ENCODE peak calls at places on chromosomes 16 and 17, in five cellular contexts. One of them, this sample, is unnamed.

GRCh38 chr16:12231666-12232065 is 255.1 kb downstream of the SNX29 start:
- DNase-seq in cardiac fibroblast: no peak
- DNase-seq in ascending aorta: no peak
- DNase-seq in activated CD8-positive, alpha-beta T cell treated with anti-CD3 and anti-CD28 coated beads for 36 hours: no peak
- DNase-seq in prostate gland: no peak
- DNase-seq in this sample: no peak

GRCh38 chr16:67961551-67961957 is 6.9 kb downstream of the SLC12A4 start:
- DNase-seq in cardiac fibroblast: no peak
- DNase-seq in ascending aorta: no peak
- DNase-seq in activated CD8-positive, alpha-beta T cell treated with anti-CD3 and anti-CD28 coated beads for 36 hours: no peak
- DNase-seq in prostate gland: peak
- DNase-seq in this sample: peak

GRCh38 chr16:54204756-54205155 is 81.8 kb downstream of the IRX3 start:
- DNase-seq in cardiac fibroblast: no peak
- DNase-seq in ascending aorta: no peak
- DNase-seq in activated CD8-positive, alpha-beta T cell treated with anti-CD3 and anti-CD28 coated beads for 36 hours: no peak
- DNase-seq in prostate gland: no peak
- DNase-seq in this sample: no peak

GRCh38 chr17:69725125-69725524 is 310.6 kb downstream of the MAP2K6 start:
- DNase-seq in cardiac fibroblast: no peak
- DNase-seq in ascending aorta: no peak
- DNase-seq in activated CD8-positive, alpha-beta T cell treated with anti-CD3 and anti-CD28 coated beads for 36 hours: no peak
- DNase-seq in prostate gland: no peak
- DNase-seq in this sample: no peak

GRCh38 chr16:2963611-2964415 is at the start of gene KREMEN2:
- DNase-seq in cardiac fibroblast: no peak
- DNase-seq in ascending aorta: no peak
- DNase-seq in activated CD8-positive, alpha-beta T cell treated with anti-CD3 and anti-CD28 coated beads for 36 hours: peak
- DNase-seq in prostate gland: no peak
- DNase-seq in this sample: peak

GRCh38 chr16:77062878-77063566 is 128.0 kb upstream of the MON1B start:
- DNase-seq in cardiac fibroblast: no peak
- DNase-seq in ascending aorta: no peak
- DNase-seq in activated CD8-positive, alpha-beta T cell treated with anti-CD3 and anti-CD28 coated beads for 36 hours: no peak
- DNase-seq in prostate gland: no peak
- DNase-seq in this sample: no peak

GRCh38 chr17:10198509-10199249 is at the start of gene GAS7:
- DNase-seq in cardiac fibroblast: peak
- DNase-seq in ascending aorta: no peak
- DNase-seq in activated CD8-positive, alpha-beta T cell treated with anti-CD3 and anti-CD28 coated beads for 36 hours: peak
- DNase-seq in prostate gland: peak
- DNase-seq in this sample: no peak

GRCh38 chr16:58196898-58197313 is 1.0 kb downstream of the CSNK2A2 start:
- DNase-seq in cardiac fibroblast: peak
- DNase-seq in ascending aorta: no peak
- DNase-seq in activated CD8-positive, alpha-beta T cell treated with anti-CD3 and anti-CD28 coated beads for 36 hours: peak
- DNase-seq in prostate gland: no peak
- DNase-seq in this sample: peak

GRCh38 chr17:66831383-66832220 is 3.3 kb upstream of the CACNG5 start:
- DNase-seq in cardiac fibroblast: no peak
- DNase-seq in ascending aorta: no peak
- DNase-seq in activated CD8-positive, alpha-beta T cell treated with anti-CD3 and anti-CD28 coated beads for 36 hours: no peak
- DNase-seq in prostate gland: no peak
- DNase-seq in this sample: no peak

GRCh38 chr17:78381601-78382168 is 3.2 kb downstream of the PGS1 start:
- DNase-seq in cardiac fibroblast: no peak
- DNase-seq in ascending aorta: no peak
- DNase-seq in activated CD8-positive, alpha-beta T cell treated with anti-CD3 and anti-CD28 coated beads for 36 hours: peak
- DNase-seq in prostate gland: no peak
- DNase-seq in this sample: no peak

GRCh38 chr16:27690604-27691003 is 140.7 kb downstream of the KATNIP start:
- DNase-seq in cardiac fibroblast: peak
- DNase-seq in ascending aorta: no peak
- DNase-seq in activated CD8-positive, alpha-beta T cell treated with anti-CD3 and anti-CD28 coated beads for 36 hours: peak
- DNase-seq in prostate gland: no peak
- DNase-seq in this sample: peak

GRCh38 chr16:81071816-81072215 is 5.2 kb downstream of the C16orf46 start:
- DNase-seq in cardiac fibroblast: no peak
- DNase-seq in ascending aorta: no peak
- DNase-seq in activated CD8-positive, alpha-beta T cell treated with anti-CD3 and anti-CD28 coated beads for 36 hours: no peak
- DNase-seq in prostate gland: no peak
- DNase-seq in this sample: peak

GRCh38 chr17:82662711-82663261 is 14.5 kb upstream of the WDR45B start:
- DNase-seq in cardiac fibroblast: no peak
- DNase-seq in ascending aorta: no peak
- DNase-seq in activated CD8-positive, alpha-beta T cell treated with anti-CD3 and anti-CD28 coated beads for 36 hours: no peak
- DNase-seq in prostate gland: no peak
- DNase-seq in this sample: no peak

GRCh38 chr17:74798239-74798707 is 22.1 kb upstream of the NAT9 start:
- DNase-seq in cardiac fibroblast: no peak
- DNase-seq in ascending aorta: no peak
- DNase-seq in activated CD8-positive, alpha-beta T cell treated with anti-CD3 and anti-CD28 coated beads for 36 hours: no peak
- DNase-seq in prostate gland: no peak
- DNase-seq in this sample: no peak

GRCh38 chr17:18319604-18320256 is 4.6 kb downstream of the SMCR8 start:
- DNase-seq in cardiac fibroblast: peak
- DNase-seq in ascending aorta: no peak
- DNase-seq in activated CD8-positive, alpha-beta T cell treated with anti-CD3 and anti-CD28 coated beads for 36 hours: peak
- DNase-seq in prostate gland: peak
- DNase-seq in this sample: peak

GRCh38 chr16:30145692-30146091 is 22.7 kb upstream of the MAPK3 start:
- DNase-seq in cardiac fibroblast: no peak
- DNase-seq in ascending aorta: no peak
- DNase-seq in activated CD8-positive, alpha-beta T cell treated with anti-CD3 and anti-CD28 coated beads for 36 hours: no peak
- DNase-seq in prostate gland: no peak
- DNase-seq in this sample: no peak

GRCh38 chr17:48545022-48545376 is at the start of gene HOXB2:
- DNase-seq in cardiac fibroblast: peak
- DNase-seq in ascending aorta: no peak
- DNase-seq in activated CD8-positive, alpha-beta T cell treated with anti-CD3 and anti-CD28 coated beads for 36 hours: no peak
- DNase-seq in prostate gland: no peak
- DNase-seq in this sample: no peak

GRCh38 chr17:78815696-78816095 is 24.9 kb downstream of the USP36 start:
- DNase-seq in cardiac fibroblast: no peak
- DNase-seq in ascending aorta: no peak
- DNase-seq in activated CD8-positive, alpha-beta T cell treated with anti-CD3 and anti-CD28 coated beads for 36 hours: no peak
- DNase-seq in prostate gland: no peak
- DNase-seq in this sample: no peak

GRCh38 chr17:45148183-45149036 is at the start of gene HEXIM1:
- DNase-seq in cardiac fibroblast: peak
- DNase-seq in ascending aorta: peak
- DNase-seq in activated CD8-positive, alpha-beta T cell treated with anti-CD3 and anti-CD28 coated beads for 36 hours: peak
- DNase-seq in prostate gland: peak
- DNase-seq in this sample: peak
- TF ChIP-seq CTCF in cardiac fibroblast: no peak
- TF ChIP-seq CTCF in ascending aorta: no peak
- TF ChIP-seq CTCF in activated CD8-positive, alpha-beta T cell treated with anti-CD3 and anti-CD28 coated beads for 36 hours: no peak
- TF ChIP-seq CTCF in prostate gland: no peak
- TF ChIP-seq CTCF in this sample: no peak

GRCh38 chr16:75130150-75130771 is 13.7 kb upstream of the LDHD start:
- DNase-seq in cardiac fibroblast: no peak
- DNase-seq in ascending aorta: no peak
- DNase-seq in activated CD8-positive, alpha-beta T cell treated with anti-CD3 and anti-CD28 coated beads for 36 hours: no peak
- DNase-seq in prostate gland: no peak
- DNase-seq in this sample: peak
- TF ChIP-seq CTCF in cardiac fibroblast: no peak
- TF ChIP-seq CTCF in ascending aorta: no peak
- TF ChIP-seq CTCF in activated CD8-positive, alpha-beta T cell treated with anti-CD3 and anti-CD28 coated beads for 36 hours: no peak
- TF ChIP-seq CTCF in prostate gland: no peak
- TF ChIP-seq CTCF in this sample: no peak

GRCh38 chr17:39393732-39394131 is 7.7 kb downstream of the FBXL20 start:
- DNase-seq in cardiac fibroblast: peak
- DNase-seq in ascending aorta: no peak
- DNase-seq in activated CD8-positive, alpha-beta T cell treated with anti-CD3 and anti-CD28 coated beads for 36 hours: no peak
- DNase-seq in prostate gland: no peak
- DNase-seq in this sample: no peak
- TF ChIP-seq CTCF in cardiac fibroblast: no peak
- TF ChIP-seq CTCF in ascending aorta: peak
- TF ChIP-seq CTCF in activated CD8-positive, alpha-beta T cell treated with anti-CD3 and anti-CD28 coated beads for 36 hours: no peak
- TF ChIP-seq CTCF in prostate gland: no peak
- TF ChIP-seq CTCF in this sample: no peak

DNA sequence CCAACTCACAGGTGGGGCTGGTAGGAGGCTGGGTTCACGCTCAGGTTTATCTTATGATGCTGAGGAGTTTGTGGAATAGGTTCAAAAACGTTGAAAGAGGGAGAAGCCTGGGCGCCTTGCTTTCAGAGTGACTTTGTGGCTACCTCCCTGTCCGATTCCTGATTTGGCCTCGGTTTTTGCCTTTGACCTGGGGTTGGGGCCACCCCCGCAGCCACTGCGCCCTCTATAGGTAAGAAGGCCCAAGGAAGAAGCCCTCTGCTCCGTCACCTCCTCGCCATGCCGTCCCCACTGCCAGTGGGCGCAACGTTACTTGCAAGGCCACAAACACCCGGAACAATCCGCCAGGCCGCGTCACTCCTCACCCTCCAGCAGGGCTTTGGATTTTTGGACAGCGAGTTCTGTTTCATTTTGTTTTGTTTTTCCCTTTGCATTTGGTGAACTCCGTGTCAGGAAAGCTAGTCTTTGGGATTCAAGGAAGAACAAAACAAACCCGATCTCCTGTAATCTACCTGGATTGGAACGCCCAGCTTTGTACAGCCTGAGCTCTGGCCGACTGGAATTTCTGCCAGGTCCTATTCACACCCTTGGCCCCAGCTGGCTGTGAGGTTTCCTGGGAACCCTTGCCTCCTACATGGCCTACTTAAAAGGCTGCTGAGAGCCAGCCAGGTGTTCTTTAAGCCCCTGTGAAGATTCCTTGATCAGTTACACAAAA is 60.7 kb downstream of the TBC1D16 start:
- DNase-seq in cardiac fibroblast: no peak
- DNase-seq in ascending aorta: no peak
- DNase-seq in activated CD8-positive, alpha-beta T cell treated with anti-CD3 and anti-CD28 coated beads for 36 hours: no peak
- DNase-seq in prostate gland: no peak
- DNase-seq in this sample: no peak
- TF ChIP-seq CTCF in cardiac fibroblast: no peak
- TF ChIP-seq CTCF in ascending aorta: no peak
- TF ChIP-seq CTCF in activated CD8-positive, alpha-beta T cell treated with anti-CD3 and anti-CD28 coated beads for 36 hours: peak
- TF ChIP-seq CTCF in prostate gland: no peak
- TF ChIP-seq CTCF in this sample: peak